ENCODE peak calls at places on chromosomes 4 and X, in six cellular contexts. Z is neuronal stem cell; I is SK-N-DZ; K is CD4-positive, alpha-beta T cell; J is stimulated activated CD4-positive, alpha-beta T cell treated with anti-CD3 and anti-CD28 coated beads, Interleukin-2, amount 100 ng/mL, for 24 hours; T is HT1080. N is an unnamed sample.

GRCh38 chr4:140239311-140239710 is 85.3 kb upstream of the MAML3 start:
- DNase-seq in Z (no peak), I (peak; percentile 87), K (no peak), J (no peak), T (no peak), N (no peak)

GRCh38 chr4:118287691-118288090 is 65.1 kb downstream of the PRSS12 start:
- DNase-seq in Z (no peak), I (no peak), K (no peak), J (no peak), T (no peak), N (no peak)

GRCh38 chrX:38991656-38992558 is 190.6 kb downstream of the MID1IP1 start:
- DNase-seq in Z (no peak), I (no peak), K (no peak), J (no peak), T (no peak), N (no peak)

GRCh38 chrX:95427389-95427788 is 1257.3 kb upstream of the DIAPH2 start:
- DNase-seq in Z (no peak), I (no peak), K (no peak), J (no peak), T (peak; percentile 69), N (no peak)

GRCh38 chr4:16337936-16338335 is 111.7 kb upstream of the TAPT1 start:
- DNase-seq in Z (no peak), I (no peak), K (no peak), J (no peak), T (peak; percentile 78), N (no peak)

GRCh38 chr4:56505269-56506109 is at the start of gene ARL9:
- DNase-seq in Z (peak; percentile 37), I (no peak), K (peak; percentile 74), J (peak; percentile 65), T (no peak), N (peak; percentile 10)

GRCh38 chrX:1380672-1381233 is 11.2 kb downstream of the SLC25A6 start:
- DNase-seq in Z (no peak), I (peak; percentile 7), K (no peak), J (no peak), T (peak; percentile 38), N (no peak)

GRCh38 chr4:101953949-101954348 is 163.4 kb downstream of the BANK1 start:
- DNase-seq in Z (peak; percentile 55), I (peak; percentile 17), K (no peak), J (no peak), T (peak; percentile 81), N (peak; percentile 16)

GRCh38 chr4:38308728-38309315 is 348.6 kb downstream of the PTTG2 start:
- DNase-seq in Z (no peak), I (no peak), K (no peak), J (no peak), T (peak; percentile 85), N (no peak)

GRCh38 chrX:102345916-102346315 is 93.9 kb downstream of the NXF2B start:
- DNase-seq in Z (peak; percentile 31), I (peak; percentile 32), K (peak; percentile 41), J (peak; percentile 71), T (peak; percentile 12), N (peak; percentile 54)

GRCh38 chrX:24242649-24243556 is 71.0 kb downstream of the SUPT20HL2 start:
- DNase-seq in Z (no peak), I (no peak), K (no peak), J (no peak), T (no peak), N (peak; percentile 96)

GRCh38 chrX:123971963-123972362 is 10.5 kb downstream of the STAG2 start:
- DNase-seq in Z (no peak), I (no peak), K (no peak), J (no peak), T (no peak), N (no peak)

GRCh38 chr4:52982246-52982950 is 120.3 kb downstream of the RASL11B start:
- DNase-seq in Z (peak; percentile 24), I (peak; percentile 35), K (no peak), J (no peak), T (peak; percentile 31), N (peak; percentile 49)

GRCh38 chrX:21932277-21932996 is 8.1 kb upstream of the SMS start:
- DNase-seq in Z (no peak), I (no peak), K (no peak), J (no peak), T (peak; percentile 86), N (peak; percentile 85)

GRCh38 chr4:186624951-186625350 is 69.6 kb upstream of the MTNR1A start:
- DNase-seq in Z (peak; percentile 37), I (no peak), K (no peak), J (no peak), T (no peak), N (no peak)